ENCODE peak calls at places on chromosome 3, in six cellular contexts. U is epithelial cell of esophagus, C is uterus, M is cardiac muscle cell, E is fibroblast of the aortic adventitia, F is PC-3. Z is an unnamed sample.

GRCh38 chr3:128497305-128498126 is 4.5 kb upstream of the GATA2 start:
- DNase-seq in U (peak), C (peak), F (peak), M (peak), E (peak), Z (peak)

GRCh38 chr3:30770387-30770786 is 124.1 kb downstream of the GADL1 start:
- DNase-seq in F (peak), M (peak), E (peak), U (peak), C (no peak), Z (no peak)

GRCh38 chr3:174958671-174959328 is 99.7 kb downstream of the NAALADL2 start:
- DNase-seq in U (no peak), F (no peak), E (no peak), C (no peak), M (no peak), Z (no peak)

GRCh38 chr3:64209866-64210609 is 15.2 kb downstream of the PRICKLE2 start:
- DNase-seq in E (peak), U (peak), M (no peak), F (no peak), C (peak), Z (peak)

GRCh38 chr3:161171639-161172552 is 49.2 kb upstream of the NMD3 start:
- DNase-seq in C (no peak), E (peak), U (peak), M (no peak), F (peak), Z (no peak)

GRCh38 chr3:116281313-116282143 is 163.8 kb downstream of the LSAMP start:
- DNase-seq in C (no peak), U (no peak), M (no peak), F (no peak), E (no peak), Z (no peak)

GRCh38 chr3:187292631-187293513 is 1.3 kb upstream of the MASP1 start:
- DNase-seq in F (no peak), U (no peak), C (no peak), M (no peak), E (peak), Z (no peak)

GRCh38 chr3:170330366-170330765 is 27.1 kb upstream of the SKIL start:
- DNase-seq in C (no peak), F (peak), M (no peak), E (peak), U (peak), Z (no peak)

GRCh38 chr3:27675287-27675686 is 46.8 kb downstream of the EOMES start:
- DNase-seq in C (no peak), M (no peak), E (peak), U (peak), F (no peak), Z (no peak)

GRCh38 chr3:128931046-128931445 is 51.6 kb downstream of the ACAD9 start:
- DNase-seq in E (no peak), C (no peak), M (no peak), F (no peak), U (no peak), Z (no peak)

GRCh38 chr3:184600685-184601377 is 39.2 kb downstream of the EPHB3 start:
- DNase-seq in M (no peak), F (no peak), C (peak), E (no peak), U (peak), Z (no peak)

GRCh38 chr3:139653582-139653981 is 24.2 kb downstream of the NMNAT3 start:
- DNase-seq in M (no peak), C (no peak), E (no peak), U (peak), F (peak), Z (peak)

GRCh38 chr3:153138267-153139210 is 23.5 kb upstream of the RAP2B start:
- DNase-seq in E (peak), U (peak), F (peak), M (no peak), C (peak), Z (peak)

GRCh38 chr3:8318002-8318649 is 183.5 kb upstream of the LMCD1 start:
- DNase-seq in C (no peak), E (peak), M (no peak), F (peak), U (no peak), Z (no peak)

GRCh38 chr3:56484096-56484495 is 15.8 kb upstream of the ERC2 start:
- DNase-seq in F (no peak), M (no peak), E (no peak), C (no peak), U (no peak), Z (no peak)

GRCh38 chr3:13303410-13303809 is 116.7 kb downstream of the NUP210 start:
- DNase-seq in C (no peak), F (no peak), M (no peak), U (no peak), E (peak), Z (no peak)

GRCh38 chr3:6709178-6709577 is 151.7 kb upstream of the GRM7 start:
- DNase-seq in U (no peak), F (no peak), E (no peak), M (no peak), C (no peak), Z (no peak)

GRCh38 chr3:16828815-16829214 is 55.9 kb upstream of the PLCL2 start:
- DNase-seq in F (peak), E (peak), C (no peak), M (peak), U (peak), Z (no peak)
- TF ChIP-seq CTCF in F (peak), E (peak), C (no peak), M (peak), U (peak), Z (no peak)

GRCh38 chr3:23035927-23036640 is 167.0 kb upstream of the UBE2E2 start:
- DNase-seq in E (no peak), C (no peak), M (peak), F (peak), U (peak), Z (no peak)

GRCh38 chr3:23041918-23042696 is 161.0 kb upstream of the UBE2E2 start:
- DNase-seq in M (no peak), F (peak), U (peak), C (no peak), E (peak), Z (peak)

GRCh38 chr3:23036728-23037127 is 166.4 kb upstream of the UBE2E2 start:
- DNase-seq in E (peak), F (no peak), U (no peak), C (no peak), M (no peak), Z (no peak)
- H3K4me3 ChIP-seq in E (no peak), F (no peak), U (no peak), C (no peak), M (no peak), Z (peak)

GRCh38 chr3:192130534-192131132 is 596.7 kb downstream of the FGF12 start:
- DNase-seq in C (peak), F (peak), U (peak), M (peak), E (peak), Z (no peak)
- TF ChIP-seq CTCF in C (peak), F (peak), U (peak), M (peak), E (peak), Z (peak)

GRCh38 chr3:164192974-164193373 is 885.3 kb downstream of the SI start:
- DNase-seq in U (no peak), F (no peak), M (no peak), E (no peak), C (no peak), Z (no peak)

GRCh38 chr3:164194842-164195241 is 883.5 kb downstream of the SI start:
- DNase-seq in E (no peak), U (no peak), C (no peak), M (no peak), F (peak), Z (no peak)

GRCh38 chr3:164190566-164190965 is 887.7 kb downstream of the SI start:
- DNase-seq in C (no peak), E (no peak), F (no peak), M (no peak), U (no peak), Z (no peak)

GRCh38 chr3:164199982-164200823 is 878.1 kb downstream of the SI start:
- DNase-seq in U (no peak), F (no peak), C (no peak), E (peak), M (peak), Z (no peak)

GRCh38 chr3:164196477-164196876 is 881.8 kb downstream of the SI start:
- DNase-seq in U (no peak), M (no peak), F (no peak), E (no peak), C (no peak), Z (no peak)
- H3K4me3 ChIP-seq in U (no peak), M (no peak), F (no peak), E (no peak), C (no peak), Z (no peak)

GRCh38 chr3:79085166-79085565 is 682.6 kb downstream of the ROBO1 start:
- DNase-seq in F (no peak), M (no peak), C (no peak), U (peak), E (peak), Z (no peak)
- TF ChIP-seq CTCF in F (no peak), M (no peak), C (no peak), U (no peak), E (no peak), Z (no peak)

GRCh38 chr3:463793-464192 is 267.2 kb downstream of the CHL1 start:
- DNase-seq in M (no peak), F (no peak), U (no peak), C (no peak), E (no peak), Z (no peak)
- H3K4me3 ChIP-seq in M (no peak), F (no peak), U (no peak), C (no peak), E (no peak), Z (no peak)

GRCh38 chr3:25547928-25548327 is 116.8 kb downstream of the TOP2B start:
- DNase-seq in F (no peak), E (no peak), C (no peak), U (no peak), M (no peak), Z (no peak)

GRCh38 chr3:25552251-25552650 is 112.5 kb downstream of the TOP2B start:
- DNase-seq in C (no peak), M (no peak), E (no peak), U (no peak), F (no peak), Z (no peak)

GRCh38 chr3:25554376-25554775 is 110.3 kb downstream of the TOP2B start:
- DNase-seq in U (no peak), C (no peak), F (no peak), M (no peak), E (no peak), Z (no peak)

GRCh38 chr3:25547103-25547502 is 117.6 kb downstream of the TOP2B start:
- DNase-seq in M (no peak), U (peak), E (no peak), C (no peak), F (no peak), Z (no peak)

GRCh38 chr3:25548836-25549235 is 115.9 kb downstream of the TOP2B start:
- DNase-seq in F (no peak), E (no peak), C (no peak), M (no peak), U (peak), Z (no peak)
- TF ChIP-seq CTCF in F (no peak), E (no peak), C (no peak), M (no peak), U (no peak), Z (no peak)

GRCh38 chr3:146161725-146162047 is 702 bp upstream of the PLOD2 start:
- DNase-seq in U (peak), M (no peak), E (peak), F (peak), C (peak), Z (no peak)

GRCh38 chr3:146163584-146163983 is 2.6 kb upstream of the PLOD2 start:
- DNase-seq in M (no peak), F (peak), C (no peak), E (peak), U (peak), Z (no peak)

GRCh38 chr3:146164071-146164470 is 3.1 kb upstream of the PLOD2 start:
- DNase-seq in C (no peak), F (peak), U (peak), M (no peak), E (no peak), Z (no peak)

GRCh38 chr3:146160964-146161724 is at the start of gene PLOD2:
- DNase-seq in U (peak), E (peak), M (peak), F (peak), C (peak), Z (peak)

GRCh38 chr3:146162561-146162960 is 1.6 kb upstream of the PLOD2 start:
- DNase-seq in F (peak), E (peak), C (no peak), U (no peak), M (no peak), Z (no peak)
- H3K4me3 ChIP-seq in F (peak), E (peak), C (no peak), U (no peak), M (no peak), Z (no peak)

DNA sequence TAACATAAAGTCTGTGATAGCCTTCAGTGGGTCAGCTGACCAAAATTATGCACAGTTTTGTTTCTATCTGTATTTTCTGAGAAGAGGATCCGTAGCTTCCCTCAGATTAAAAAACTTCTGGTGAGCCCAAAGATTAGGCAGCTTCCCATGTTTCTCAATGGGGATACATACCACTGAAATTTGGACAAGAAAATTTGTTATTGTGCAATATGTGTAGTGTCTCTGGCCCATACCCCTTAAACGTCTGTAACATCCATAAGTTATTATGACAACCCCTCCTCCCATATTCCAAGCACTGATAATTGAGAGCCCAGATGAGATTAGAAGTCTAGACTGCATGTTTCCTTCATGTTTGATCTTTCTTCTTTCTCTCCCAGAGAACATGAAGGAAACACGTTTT is 1.9 kb upstream of the MITF start:
- DNase-seq in M (no peak), U (no peak), F (no peak), C (no peak), E (no peak), Z (no peak)
- TF ChIP-seq CTCF in M (no peak), U (no peak), F (no peak), C (no peak), E (no peak), Z (no peak)